ENCODE peak calls at places on chromosomes 7 and 10, in seven cellular contexts. S is aorta; D is stimulated activated CD4-positive, alpha-beta T cell treated with anti-CD3 and anti-CD28 coated beads, Interleukin-4, amount 100 ng/mL, for 4 hours; L is NCI-H2081; K is HCEC 1CT; Q is GM03348; Y is stimulated activated CD8-positive, alpha-beta memory T cell treated with anti-CD3 and anti-CD28 coated beads, Interleukin-15, amount 100 ng/mL, for 24 hours. U is an unnamed sample.

GRCh38 chr7:27678617-27679260 is 16.1 kb upstream of the HIBADH start:
- DNase-seq in S (no peak), D (no peak), L (no peak), K (peak), Q (no peak), Y (no peak), U (no peak)

GRCh38 chr10:69486922-69487730 is 35.9 kb downstream of the TSPAN15 start:
- DNase-seq in S (peak), D (no peak), L (no peak), K (no peak), Q (no peak), Y (no peak), U (no peak)

GRCh38 chr10:4370376-4370775 is 455.6 kb upstream of the AKR1E2 start:
- DNase-seq in S (no peak), D (no peak), L (no peak), K (no peak), Q (no peak), Y (no peak), U (no peak)

GRCh38 chr10:73843254-73843653 is 31.1 kb downstream of the CAMK2G start:
- DNase-seq in S (no peak), D (no peak), L (no peak), K (no peak), Q (no peak), Y (no peak), U (no peak)

GRCh38 chr7:137454169-137455166 is 110.9 kb upstream of the PTN start:
- DNase-seq in S (no peak), D (no peak), L (peak), K (peak), Q (peak), Y (no peak), U (no peak)

GRCh38 chr7:2431260-2431867 is 28.0 kb downstream of the CHST12 start:
- DNase-seq in S (no peak), D (no peak), L (no peak), K (no peak), Q (no peak), Y (no peak), U (no peak)

GRCh38 chr10:62384057-62384446 is 9.9 kb downstream of the ZNF365 start:
- DNase-seq in S (no peak), D (peak), L (no peak), K (peak), Q (peak), Y (no peak), U (no peak)

GRCh38 chr7:128137096-128137655 is 103.9 kb upstream of the LEP start:
- DNase-seq in S (no peak), D (no peak), L (no peak), K (peak), Q (no peak), Y (no peak), U (no peak)

GRCh38 chr10:33005322-33006282 is 47.6 kb upstream of the ITGB1 start:
- DNase-seq in S (peak), D (peak), L (peak), K (peak), Q (peak), Y (no peak), U (peak)

GRCh38 chr10:121455377-121455776 is 142.9 kb downstream of the FGFR2 start:
- DNase-seq in S (no peak), D (no peak), L (no peak), K (no peak), Q (no peak), Y (no peak), U (no peak)

GRCh38 chr10:124144536-124144935 is 51.1 kb upstream of the CHST15 start:
- DNase-seq in S (no peak), D (no peak), L (no peak), K (no peak), Q (no peak), Y (no peak), U (no peak)

GRCh38 chr10:7111574-7111973 is 299.3 kb downstream of the SFMBT2 start:
- DNase-seq in S (no peak), D (no peak), L (no peak), K (peak), Q (no peak), Y (no peak), U (no peak)

GRCh38 chr7:131285558-131285957 is 42.1 kb upstream of the MKLN1 start:
- DNase-seq in S (no peak), D (no peak), L (no peak), K (no peak), Q (peak), Y (no peak), U (no peak)

GRCh38 chr7:23246540-23246939 is at the start of gene GPNMB:
- DNase-seq in S (no peak), D (no peak), L (no peak), K (peak), Q (peak), Y (no peak), U (peak)

GRCh38 chr10:50622497-50623298 is 1.1 kb downstream of the SGMS1 start:
- DNase-seq in S (peak), D (no peak), L (peak), K (peak), Q (peak), Y (no peak), U (peak)

GRCh38 chr10:88389456-88389855 is 193.7 kb downstream of the RNLS start:
- DNase-seq in S (no peak), D (no peak), L (peak), K (peak), Q (peak), Y (no peak), U (no peak)

GRCh38 chr7:2482725-2483451 is 6.7 kb upstream of the GRIFIN start:
- DNase-seq in S (peak), D (no peak), L (no peak), K (no peak), Q (no peak), Y (no peak), U (no peak)

GRCh38 chr7:44282601-44283171 is 42.7 kb downstream of the CAMK2B start:
- DNase-seq in S (peak), D (no peak), L (no peak), K (no peak), Q (no peak), Y (no peak), U (no peak)

GRCh38 chr7:20275637-20276036 is 55.1 kb upstream of the ITGB8 start:
- DNase-seq in S (no peak), D (no peak), L (no peak), K (no peak), Q (no peak), Y (no peak), U (no peak)

GRCh38 chr7:70267381-70267780 is 669.1 kb downstream of the AUTS2 start:
- DNase-seq in S (no peak), D (no peak), L (no peak), K (no peak), Q (no peak), Y (no peak), U (no peak)

GRCh38 chr10:75532253-75532924 is 101.0 kb downstream of the LRMDA start:
- DNase-seq in S (no peak), D (no peak), L (no peak), K (no peak), Q (peak), Y (no peak), U (no peak)

GRCh38 chr7:142585425-142585824 is 163.8 kb upstream of the PRSS1 start:
- DNase-seq in S (no peak), D (no peak), L (no peak), K (no peak), Q (no peak), Y (no peak), U (no peak)

GRCh38 chr10:6048281-6049030 is 13.7 kb downstream of the IL2RA start:
- DNase-seq in S (no peak), D (no peak), L (no peak), K (no peak), Q (no peak), Y (no peak), U (no peak)

U was measured in left lung.